ENCODE peak calls at places on chromosomes 1 and 21, in seven cellular contexts. One of them, this sample, is unnamed.

GRCh38 chr1:108570128-108570527 is 10.2 kb downstream of the EEIG2 start:
- DNase-seq in esophagus squamous epithelium: no peak
- DNase-seq in choroid plexus epithelial cell: peak; percentile 58
- DNase-seq in neural crest cell: no peak
- DNase-seq in WTC11: no peak
- DNase-seq in AG09319: no peak
- DNase-seq in GM13977: peak; percentile 37
- DNase-seq in this sample: no peak

GRCh38 chr1:45003741-45004140 is 7.4 kb downstream of the HECTD3 start:
- DNase-seq in esophagus squamous epithelium: no peak
- DNase-seq in choroid plexus epithelial cell: no peak
- DNase-seq in neural crest cell: no peak
- DNase-seq in WTC11: no peak
- DNase-seq in AG09319: no peak
- DNase-seq in GM13977: no peak
- DNase-seq in this sample: no peak

GRCh38 chr1:206908038-206908437 is 10.8 kb downstream of the IL24 start:
- DNase-seq in esophagus squamous epithelium: no peak
- DNase-seq in choroid plexus epithelial cell: no peak
- DNase-seq in neural crest cell: no peak
- DNase-seq in WTC11: no peak
- DNase-seq in AG09319: no peak
- DNase-seq in GM13977: no peak
- DNase-seq in this sample: no peak

GRCh38 chr1:209674957-209675566 is at the start of gene G0S2:
- DNase-seq in esophagus squamous epithelium: no peak
- DNase-seq in choroid plexus epithelial cell: peak; percentile 50
- DNase-seq in neural crest cell: peak; percentile 30
- DNase-seq in WTC11: peak; percentile 63
- DNase-seq in AG09319: no peak
- DNase-seq in GM13977: no peak
- DNase-seq in this sample: peak; percentile 28

GRCh38 chr1:85091647-85092295 is 43.5 kb upstream of the MCOLN3 start:
- DNase-seq in esophagus squamous epithelium: no peak
- DNase-seq in choroid plexus epithelial cell: no peak
- DNase-seq in neural crest cell: no peak
- DNase-seq in WTC11: no peak
- DNase-seq in AG09319: no peak
- DNase-seq in GM13977: no peak
- DNase-seq in this sample: no peak

GRCh38 chr1:173409613-173410012 is 67.5 kb upstream of the PRDX6 start:
- DNase-seq in esophagus squamous epithelium: no peak
- DNase-seq in choroid plexus epithelial cell: peak; percentile 92
- DNase-seq in neural crest cell: no peak
- DNase-seq in WTC11: no peak
- DNase-seq in AG09319: peak; percentile 47
- DNase-seq in GM13977: no peak
- DNase-seq in this sample: no peak

GRCh38 chr1:3548156-3548893 is 63.0 kb downstream of the MEGF6 start:
- DNase-seq in esophagus squamous epithelium: no peak
- DNase-seq in choroid plexus epithelial cell: peak; percentile 60
- DNase-seq in neural crest cell: no peak
- DNase-seq in WTC11: peak; percentile 34
- DNase-seq in AG09319: no peak
- DNase-seq in GM13977: no peak
- DNase-seq in this sample: no peak

GRCh38 chr21:21559285-21560045 is 561.3 kb downstream of the NCAM2 start:
- DNase-seq in esophagus squamous epithelium: no peak
- DNase-seq in choroid plexus epithelial cell: no peak
- DNase-seq in neural crest cell: no peak
- DNase-seq in WTC11: no peak
- DNase-seq in AG09319: no peak
- DNase-seq in GM13977: no peak
- DNase-seq in this sample: no peak

GRCh38 chr1:13813398-13814012 is 113.5 kb downstream of the PRDM2 start:
- DNase-seq in esophagus squamous epithelium: no peak
- DNase-seq in choroid plexus epithelial cell: peak; percentile 42
- DNase-seq in neural crest cell: peak; percentile 55
- DNase-seq in WTC11: peak; percentile 79
- DNase-seq in AG09319: no peak
- DNase-seq in GM13977: peak; percentile 51
- DNase-seq in this sample: peak; percentile 56

GRCh38 chr1:3579626-3580025 is 31.7 kb downstream of the MEGF6 start:
- DNase-seq in esophagus squamous epithelium: no peak
- DNase-seq in choroid plexus epithelial cell: no peak
- DNase-seq in neural crest cell: no peak
- DNase-seq in WTC11: no peak
- DNase-seq in AG09319: no peak
- DNase-seq in GM13977: no peak
- DNase-seq in this sample: no peak

GRCh38 chr1:30325085-30325935 is 398.1 kb downstream of the MATN1 start:
- DNase-seq in esophagus squamous epithelium: no peak
- DNase-seq in choroid plexus epithelial cell: no peak
- DNase-seq in neural crest cell: no peak
- DNase-seq in WTC11: no peak
- DNase-seq in AG09319: no peak
- DNase-seq in GM13977: no peak
- DNase-seq in this sample: no peak

GRCh38 chr1:208235983-208236761 is 8.0 kb downstream of the PLXNA2 start:
- DNase-seq in esophagus squamous epithelium: no peak
- DNase-seq in choroid plexus epithelial cell: peak; percentile 82
- DNase-seq in neural crest cell: no peak
- DNase-seq in WTC11: no peak
- DNase-seq in AG09319: no peak
- DNase-seq in GM13977: no peak
- DNase-seq in this sample: peak; percentile 31

GRCh38 chr21:34263629-34264028 is 100.2 kb upstream of the KCNE2 start:
- DNase-seq in esophagus squamous epithelium: no peak
- DNase-seq in choroid plexus epithelial cell: no peak
- DNase-seq in neural crest cell: no peak
- DNase-seq in WTC11: no peak
- DNase-seq in AG09319: no peak
- DNase-seq in GM13977: no peak
- DNase-seq in this sample: no peak

GRCh38 chr1:231934797-231935196 is 308.2 kb downstream of the DISC1 start:
- DNase-seq in esophagus squamous epithelium: no peak
- DNase-seq in choroid plexus epithelial cell: peak; percentile 42
- DNase-seq in neural crest cell: no peak
- DNase-seq in WTC11: no peak
- DNase-seq in AG09319: no peak
- DNase-seq in GM13977: no peak
- DNase-seq in this sample: no peak

DNA sequence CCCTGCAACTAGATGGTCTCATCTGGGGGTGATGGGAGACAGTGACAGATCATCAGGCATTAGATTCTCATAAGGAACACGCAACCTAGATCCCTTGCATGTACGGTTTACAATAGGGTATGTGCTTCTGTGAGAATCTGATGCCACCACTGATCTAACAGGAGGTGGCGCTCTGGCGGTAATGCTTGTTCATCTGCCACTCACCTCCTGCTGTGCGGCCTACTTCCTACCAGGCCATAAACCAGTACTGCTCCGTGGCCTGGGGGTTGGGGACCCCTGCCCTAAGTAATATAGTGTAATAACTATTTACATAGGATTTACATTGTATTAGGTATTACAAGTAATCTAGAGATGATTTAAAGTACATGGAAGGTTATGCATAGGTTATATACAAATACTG is 134.9 kb downstream of the CLEC20A start:
- DNase-seq in esophagus squamous epithelium: no peak
- DNase-seq in choroid plexus epithelial cell: no peak
- DNase-seq in neural crest cell: no peak
- DNase-seq in WTC11: peak; percentile 28
- DNase-seq in AG09319: no peak
- DNase-seq in GM13977: no peak
- DNase-seq in this sample: no peak
- TF ChIP-seq CTCF in esophagus squamous epithelium: peak; percentile 8
- TF ChIP-seq CTCF in choroid plexus epithelial cell: no peak
- TF ChIP-seq CTCF in neural crest cell: no peak
- TF ChIP-seq CTCF in WTC11: no peak
- TF ChIP-seq CTCF in AG09319: no peak
- TF ChIP-seq CTCF in GM13977: peak; percentile 37
- TF ChIP-seq CTCF in this sample: no peak

DNA sequence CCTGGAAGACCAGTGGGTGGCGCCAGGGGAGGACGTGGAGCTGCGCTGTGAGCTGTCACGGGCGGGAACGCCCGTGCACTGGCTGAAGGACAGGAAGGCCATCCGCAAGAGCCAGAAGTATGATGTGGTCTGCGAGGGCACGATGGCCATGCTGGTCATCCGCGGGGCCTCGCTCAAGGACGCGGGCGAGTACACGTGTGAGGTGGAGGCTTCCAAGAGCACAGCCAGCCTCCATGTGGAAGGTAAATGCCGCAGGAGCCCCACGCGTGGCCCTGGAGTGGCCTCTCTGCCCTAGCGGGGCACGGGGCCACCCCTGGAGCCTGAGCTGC is 75.2 kb downstream of the OBSCN start:
- DNase-seq in esophagus squamous epithelium: no peak
- DNase-seq in choroid plexus epithelial cell: no peak
- DNase-seq in neural crest cell: no peak
- DNase-seq in WTC11: peak; percentile 48
- DNase-seq in AG09319: no peak
- DNase-seq in GM13977: no peak
- DNase-seq in this sample: no peak
- TF ChIP-seq CTCF in esophagus squamous epithelium: no peak
- TF ChIP-seq CTCF in choroid plexus epithelial cell: no peak
- TF ChIP-seq CTCF in neural crest cell: no peak
- TF ChIP-seq CTCF in WTC11: no peak
- TF ChIP-seq CTCF in AG09319: no peak
- TF ChIP-seq CTCF in GM13977: no peak
- TF ChIP-seq CTCF in this sample: no peak

GRCh38 chr21:43268804-43269186 is 100.0 kb downstream of the CRYAA start:
- DNase-seq in esophagus squamous epithelium: no peak
- DNase-seq in choroid plexus epithelial cell: no peak
- DNase-seq in neural crest cell: no peak
- DNase-seq in WTC11: no peak
- DNase-seq in AG09319: no peak
- DNase-seq in GM13977: no peak
- DNase-seq in this sample: no peak
- TF ChIP-seq CTCF in esophagus squamous epithelium: no peak
- TF ChIP-seq CTCF in choroid plexus epithelial cell: no peak
- TF ChIP-seq CTCF in neural crest cell: no peak
- TF ChIP-seq CTCF in WTC11: no peak
- TF ChIP-seq CTCF in AG09319: no peak
- TF ChIP-seq CTCF in GM13977: no peak
- TF ChIP-seq CTCF in this sample: no peak

GRCh38 chr1:32904797-32905196 is 3.6 kb upstream of the TMEM54 start:
- DNase-seq in esophagus squamous epithelium: no peak
- DNase-seq in choroid plexus epithelial cell: no peak
- DNase-seq in neural crest cell: no peak
- DNase-seq in WTC11: no peak
- DNase-seq in AG09319: no peak
- DNase-seq in GM13977: no peak
- DNase-seq in this sample: no peak

GRCh38 chr1:32902535-32902920 is 1.3 kb upstream of the TMEM54 start:
- DNase-seq in esophagus squamous epithelium: no peak
- DNase-seq in choroid plexus epithelial cell: no peak
- DNase-seq in neural crest cell: no peak
- DNase-seq in WTC11: no peak
- DNase-seq in AG09319: no peak
- DNase-seq in GM13977: peak; percentile 20
- DNase-seq in this sample: no peak

GRCh38 chr1:32906652-32907051 is 5.5 kb upstream of the TMEM54 start:
- DNase-seq in esophagus squamous epithelium: no peak
- DNase-seq in choroid plexus epithelial cell: no peak
- DNase-seq in neural crest cell: no peak
- DNase-seq in WTC11: no peak
- DNase-seq in AG09319: no peak
- DNase-seq in GM13977: no peak
- DNase-seq in this sample: no peak

GRCh38 chr1:32901823-32902534 is 790 bp upstream of the TMEM54 start:
- DNase-seq in esophagus squamous epithelium: no peak
- DNase-seq in choroid plexus epithelial cell: no peak
- DNase-seq in neural crest cell: no peak
- DNase-seq in WTC11: no peak
- DNase-seq in AG09319: no peak
- DNase-seq in GM13977: no peak
- DNase-seq in this sample: no peak

GRCh38 chr1:32903991-32904776 is 3.0 kb upstream of the TMEM54 start:
- DNase-seq in esophagus squamous epithelium: no peak
- DNase-seq in choroid plexus epithelial cell: no peak
- DNase-seq in neural crest cell: no peak
- DNase-seq in WTC11: no peak
- DNase-seq in AG09319: no peak
- DNase-seq in GM13977: peak; percentile 22
- DNase-seq in this sample: no peak
- TF ChIP-seq CTCF in esophagus squamous epithelium: no peak
- TF ChIP-seq CTCF in choroid plexus epithelial cell: no peak
- TF ChIP-seq CTCF in neural crest cell: no peak
- TF ChIP-seq CTCF in WTC11: no peak
- TF ChIP-seq CTCF in AG09319: no peak
- TF ChIP-seq CTCF in GM13977: no peak
- TF ChIP-seq CTCF in this sample: no peak

DNA sequence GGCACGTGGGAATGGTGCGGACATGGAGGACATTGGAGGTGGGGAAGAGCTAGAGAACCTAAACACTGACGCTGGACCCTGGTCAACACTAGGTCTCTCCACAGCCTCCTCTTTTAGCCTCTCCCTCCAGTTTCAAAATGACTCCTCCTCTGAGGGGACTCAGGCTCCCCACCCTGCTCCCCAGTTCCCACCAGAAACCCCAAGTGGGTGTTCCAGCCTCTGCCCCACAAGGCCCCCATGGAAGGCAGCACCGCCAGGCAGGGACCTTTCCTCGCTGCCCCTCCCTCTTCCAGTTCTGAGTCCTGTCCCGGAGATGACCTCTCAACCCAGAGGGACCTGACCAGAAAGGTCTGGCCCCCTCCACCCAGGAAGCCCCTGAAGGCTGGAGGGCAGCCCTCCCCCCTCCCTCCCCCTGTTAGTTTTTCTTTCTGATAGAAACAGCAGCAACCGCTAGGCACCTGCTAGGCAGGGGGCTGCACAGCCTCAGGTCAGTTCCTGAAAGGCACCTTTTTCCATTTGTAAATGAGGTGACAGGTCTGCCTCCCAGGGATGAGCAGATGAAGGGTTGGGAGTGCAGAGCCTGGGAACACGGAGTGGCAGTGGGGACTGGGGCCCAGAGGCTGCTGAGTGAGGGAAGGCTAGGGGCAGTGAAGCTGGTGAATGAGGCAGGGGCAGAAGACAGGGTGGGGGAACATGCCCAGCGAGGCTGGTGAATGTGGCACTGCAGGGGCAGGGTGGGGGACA is 9.3 kb upstream of the ITGB2 start:
- DNase-seq in esophagus squamous epithelium: no peak
- DNase-seq in choroid plexus epithelial cell: no peak
- DNase-seq in neural crest cell: no peak
- DNase-seq in WTC11: no peak
- DNase-seq in AG09319: no peak
- DNase-seq in GM13977: peak; percentile 71
- DNase-seq in this sample: no peak
- TF ChIP-seq CTCF in esophagus squamous epithelium: no peak
- TF ChIP-seq CTCF in choroid plexus epithelial cell: no peak
- TF ChIP-seq CTCF in neural crest cell: no peak
- TF ChIP-seq CTCF in WTC11: no peak
- TF ChIP-seq CTCF in AG09319: no peak
- TF ChIP-seq CTCF in GM13977: no peak
- TF ChIP-seq CTCF in this sample: no peak